ENCODE peak calls at places on chromosomes 16 and 17, in seven cellular contexts. R is erythroblast; A is NCI-H146; O is activated T-cell treated with anti-CD3 and anti-CD28 coated beads for 1 hour; B is HS-27A; Q is CD8-positive, alpha-beta T cell; Z is fibroblast of lung. F is an unnamed sample.

GRCh38 chr17:67272312-67273050 is 27.5 kb upstream of the HELZ start:
- DNase-seq in R (no peak), A (no peak), O (no peak), B (no peak), Q (no peak), Z (no peak), F (no peak)

GRCh38 chr17:3773511-3773910 is 27.5 kb downstream of the ITGAE start:
- DNase-seq in R (no peak), A (no peak), O (no peak), B (peak; percentile 15), Q (no peak), Z (peak; percentile 62), F (no peak)

GRCh38 chr17:82228278-82228841 is 482 bp upstream of the SLC16A3 start:
- DNase-seq in R (peak; percentile 46), A (peak; percentile 16), O (peak; percentile 42), B (no peak), Q (peak; percentile 61), Z (peak; percentile 33), F (no peak)

GRCh38 chr16:88539652-88540345 is 30.4 kb upstream of the ZC3H18 start:
- DNase-seq in R (no peak), A (no peak), O (no peak), B (no peak), Q (peak; percentile 19), Z (no peak), F (no peak)

GRCh38 chr17:49146620-49147306 is 14.2 kb downstream of the B4GALNT2 start:
- DNase-seq in R (no peak), A (no peak), O (no peak), B (peak; percentile 97), Q (no peak), Z (peak; percentile 97), F (peak; percentile 94)

GRCh38 chr17:66747561-66748275 is 87.2 kb upstream of the CACNG5 start:
- DNase-seq in R (no peak), A (no peak), O (no peak), B (peak; percentile 60), Q (no peak), Z (peak; percentile 62), F (no peak)

GRCh38 chr16:2854700-2855309 is 3.2 kb downstream of the PRSS22 start:
- DNase-seq in R (peak; percentile 26), A (no peak), O (no peak), B (no peak), Q (no peak), Z (no peak), F (no peak)

GRCh38 chr17:80005360-80006338 is 30.0 kb downstream of the TBC1D16 start:
- DNase-seq in R (peak; percentile 43), A (peak; percentile 61), O (peak; percentile 48), B (no peak), Q (peak; percentile 55), Z (peak; percentile 38), F (no peak)

GRCh38 chr17:81995463-81996231 is 18.2 kb downstream of the ASPSCR1 start:
- DNase-seq in R (no peak), A (no peak), O (no peak), B (no peak), Q (no peak), Z (no peak), F (no peak)

GRCh38 chr17:385195-385835 is 32.7 kb upstream of the RPH3AL start:
- DNase-seq in R (no peak), A (peak; percentile 15), O (no peak), B (no peak), Q (no peak), Z (no peak), F (no peak)

GRCh38 chr16:25875956-25876608 is 184.3 kb downstream of the HS3ST4 start:
- DNase-seq in R (no peak), A (no peak), O (no peak), B (no peak), Q (no peak), Z (no peak), F (no peak)

GRCh38 chr17:46870116-46870803 is 18.9 kb downstream of the WNT9B start:
- DNase-seq in R (no peak), A (no peak), O (no peak), B (no peak), Q (no peak), Z (no peak), F (no peak)

GRCh38 chr17:76381633-76382304 is 2.6 kb upstream of the SPHK1 start:
- DNase-seq in R (no peak), A (no peak), O (no peak), B (no peak), Q (no peak), Z (no peak), F (no peak)

GRCh38 chr17:63956296-63956920 is 16.3 kb downstream of the SCN4A start:
- DNase-seq in R (no peak), A (no peak), O (no peak), B (no peak), Q (no peak), Z (peak; percentile 63), F (no peak)

GRCh38 chr16:73228649-73229048 is 180.7 kb upstream of the ZFHX3 start:
- DNase-seq in R (no peak), A (no peak), O (no peak), B (peak; percentile 48), Q (no peak), Z (peak; percentile 87), F (no peak)

GRCh38 chr17:48150602-48151001 is 43.0 kb downstream of the SNX11 start:
- DNase-seq in R (no peak), A (no peak), O (no peak), B (no peak), Q (no peak), Z (no peak), F (no peak)

GRCh38 chr17:4635823-4636375 is 5.6 kb downstream of the ALOX15 start:
- DNase-seq in R (no peak), A (no peak), O (no peak), B (no peak), Q (no peak), Z (no peak), F (no peak)

GRCh38 chr16:23679274-23679985 is 741 bp downstream of the PLK1 start:
- DNase-seq in R (peak; percentile 77), A (peak; percentile 67), O (no peak), B (no peak), Q (no peak), Z (peak; percentile 44), F (no peak)

GRCh38 chr16:30418350-30419181 is 11.2 kb downstream of the ZNF771 start:
- DNase-seq in R (no peak), A (no peak), O (no peak), B (no peak), Q (no peak), Z (no peak), F (no peak)

GRCh38 chr17:50209472-50210248 is 8.2 kb upstream of the COL1A1 start:
- DNase-seq in R (no peak), A (no peak), O (no peak), B (peak; percentile 88), Q (peak; percentile 14), Z (peak; percentile 100), F (no peak)

GRCh38 chr17:5587431-5588032 is 3.2 kb upstream of the NLRP1 start:
- DNase-seq in R (peak; percentile 62), A (peak; percentile 61), O (no peak), B (peak; percentile 39), Q (peak; percentile 37), Z (peak; percentile 83), F (no peak)

GRCh38 chr16:1674751-1675664 is 3.1 kb upstream of the JPT2 start:
- DNase-seq in R (no peak), A (no peak), O (no peak), B (no peak), Q (no peak), Z (peak; percentile 31), F (no peak)

F was measured in Panc1.